ENCODE peak calls at places on chromosomes 11 and 22, in five cellular contexts. C is GM12878; I is colonic mucosa; L is CD8-positive, alpha-beta T cell; O is neural progenitor cell. Y is an unnamed sample.
A peak's percentile ranks its signal among the peaks of the same experiment; 100 is the strongest.

GRCh38 chr22:40472579-40472978 is 102.2 kb downstream of the SGSM3 start:
- DNase-seq in L (no peak), O (no peak), I (no peak), C (no peak), Y (no peak)

GRCh38 chr11:75301602-75302345 is 49.7 kb downstream of the ARRB1 start:
- DNase-seq in C (no peak), I (peak; percentile 69), O (no peak), L (no peak), Y (peak; percentile 91)

GRCh38 chr11:118338637-118339061 is 3.9 kb downstream of the CD3D start:
- DNase-seq in L (peak; percentile 91), O (no peak), C (no peak), I (peak; percentile 56), Y (no peak)

GRCh38 chr11:70064726-70065317 is 13.3 kb upstream of the ANO1 start:
- DNase-seq in L (no peak), I (peak; percentile 3), O (no peak), C (no peak), Y (no peak)

GRCh38 chr11:115665345-115665901 is 161.2 kb upstream of the CADM1 start:
- DNase-seq in L (no peak), I (no peak), O (peak; percentile 82), C (no peak), Y (no peak)

GRCh38 chr11:101126551-101127347 is 2.9 kb downstream of the PGR start:
- DNase-seq in I (no peak), C (no peak), O (peak; percentile 58), L (no peak), Y (no peak)

GRCh38 chr22:44648085-44648820 is 53.8 kb upstream of the PRR5 start:
- DNase-seq in I (no peak), C (no peak), L (no peak), O (no peak), Y (no peak)

GRCh38 chr11:104060004-104060403 is 23.6 kb downstream of the DDI1 start:
- DNase-seq in C (no peak), O (no peak), L (no peak), I (no peak), Y (no peak)

GRCh38 chr11:111426615-111427014 is 47.5 kb upstream of the POU2AF1 start:
- DNase-seq in L (no peak), O (no peak), I (peak; percentile 38), C (no peak), Y (no peak)

GRCh38 chr22:33018232-33018864 is 39.8 kb downstream of the SYN3 start:
- DNase-seq in I (peak; percentile 45), C (peak; percentile 8), O (peak; percentile 73), L (peak; percentile 9), Y (peak; percentile 79)

GRCh38 chr11:121801796-121802195 is 314.2 kb downstream of the BLID start:
- DNase-seq in I (no peak), C (no peak), L (no peak), O (no peak), Y (no peak)

GRCh38 chr22:39298194-39298987 is 21.0 kb downstream of the RPL3 start:
- DNase-seq in I (no peak), O (no peak), L (no peak), C (no peak), Y (no peak)

GRCh38 chr22:39299829-39300178 is 19.6 kb downstream of the RPL3 start:
- DNase-seq in L (no peak), O (no peak), C (peak; percentile 48), I (no peak), Y (no peak)

GRCh38 chr22:39296535-39296934 is 22.9 kb downstream of the RPL3 start:
- DNase-seq in I (no peak), O (no peak), C (no peak), L (no peak), Y (no peak)

GRCh38 chr22:39296981-39297489 is 22.4 kb downstream of the RPL3 start:
- DNase-seq in L (no peak), C (no peak), I (no peak), O (no peak), Y (no peak)

GRCh38 chr22:39297490-39298193 is 21.8 kb downstream of the RPL3 start:
- DNase-seq in O (no peak), C (no peak), L (no peak), I (no peak), Y (peak; percentile 75)
- H3K4me1 ChIP-seq in O (peaks cover 6% of the 10 kb centered on the region), C (peaks cover 21% of the 10 kb centered on the region), L (peaks cover 3% of the 10 kb centered on the region), I (no peaks in the 10 kb centered on the region), Y (peaks cover 7% of the 10 kb centered on the region)

GRCh38 chr11:57513446-57513795 is 2.1 kb downstream of the SLC43A1 start:
- DNase-seq in O (no peak), I (no peak), C (no peak), L (no peak), Y (peak; percentile 6)

GRCh38 chr11:57514538-57515331 is 767 bp downstream of the SLC43A1 start:
- DNase-seq in C (no peak), O (peak; percentile 50), L (peak; percentile 46), I (peak; percentile 83), Y (peak; percentile 83)

GRCh38 chr11:57513911-57514537 is 1.5 kb downstream of the SLC43A1 start:
- DNase-seq in L (peak; percentile 32), I (peak; percentile 58), C (no peak), O (peak; percentile 63), Y (peak; percentile 76)

GRCh38 chr11:57511741-57512430 is 3.6 kb downstream of the SLC43A1 start:
- DNase-seq in C (no peak), O (no peak), L (no peak), I (no peak), Y (no peak)

GRCh38 chr11:57512646-57513445 is 2.7 kb downstream of the SLC43A1 start:
- DNase-seq in O (no peak), L (no peak), I (no peak), C (no peak), Y (no peak)
- H3K4me3 ChIP-seq in O (no peak overlapping the region), L (no peak overlapping the region), I (no peak overlapping the region), C (peak overlapping the region; percentile 90), Y (peak overlapping the region; percentile 94)

DNA sequence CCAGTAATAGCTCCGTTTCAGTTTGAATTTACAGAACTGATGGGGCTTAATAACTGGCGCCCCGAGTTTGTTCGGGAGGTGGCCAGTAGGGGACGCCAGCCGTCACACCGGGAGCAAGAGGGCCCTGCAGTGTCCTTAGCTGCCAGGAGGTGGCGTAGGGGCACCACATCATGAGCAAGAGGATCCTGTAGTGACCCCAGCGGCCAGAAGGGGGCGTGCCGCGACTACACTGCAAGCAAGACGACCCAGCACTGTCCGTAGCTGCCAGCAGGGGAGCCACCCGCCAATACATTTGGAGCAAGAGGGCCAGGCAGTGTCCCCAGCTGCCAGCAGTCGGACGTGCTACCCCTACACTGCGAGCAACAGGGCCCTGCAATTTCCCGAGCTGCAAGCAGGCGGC is 663.7 kb upstream of the B3GAT1 start:
- DNase-seq in I (peak; percentile 53), L (peak; percentile 62), O (peak; percentile 52), C (no peak), Y (peak; percentile 55)
- H3K27ac ChIP-seq in I (no peak overlapping the region), L (no peak overlapping the region), O (no peak overlapping the region), C (no peak overlapping the region), Y (no peak overlapping the region)

GRCh38 chr11:2305862-2306823 is 4.3 kb downstream of the TSPAN32 start:
- DNase-seq in O (no peak), I (peak; percentile 71), L (peak; percentile 31), C (no peak), Y (no peak)
- H3K4me1 ChIP-seq in O (no peaks in the 10 kb centered on the region), I (peaks cover 3% of the 10 kb centered on the region), L (peaks cover 56% of the 10 kb centered on the region), C (no peaks in the 10 kb centered on the region), Y (peaks cover 19% of the 10 kb centered on the region)

GRCh38 chr11:47948137-47948536 is 32.2 kb upstream of the PTPRJ start:
- DNase-seq in I (no peak), O (no peak), L (no peak), C (no peak), Y (no peak)

GRCh38 chr11:47946682-47947575 is 33.4 kb upstream of the PTPRJ start:
- DNase-seq in C (no peak), L (no peak), O (no peak), I (peak; percentile 82), Y (peak; percentile 64)

GRCh38 chr11:47943721-47944554 is 36.4 kb upstream of the PTPRJ start:
- DNase-seq in O (peak; percentile 85), L (no peak), I (no peak), C (no peak), Y (no peak)

GRCh38 chr11:47941907-47942558 is 38.3 kb upstream of the PTPRJ start:
- DNase-seq in I (no peak), L (no peak), C (no peak), O (peak; percentile 29), Y (no peak)

GRCh38 chr11:47944555-47945128 is 35.7 kb upstream of the PTPRJ start:
- DNase-seq in O (no peak), C (no peak), L (no peak), I (no peak), Y (no peak)
- H3K4me3 ChIP-seq in O (peak overlapping the region; percentile 24), C (no peak overlapping the region), L (no peak overlapping the region), I (no peak overlapping the region), Y (no peak overlapping the region)

DNA sequence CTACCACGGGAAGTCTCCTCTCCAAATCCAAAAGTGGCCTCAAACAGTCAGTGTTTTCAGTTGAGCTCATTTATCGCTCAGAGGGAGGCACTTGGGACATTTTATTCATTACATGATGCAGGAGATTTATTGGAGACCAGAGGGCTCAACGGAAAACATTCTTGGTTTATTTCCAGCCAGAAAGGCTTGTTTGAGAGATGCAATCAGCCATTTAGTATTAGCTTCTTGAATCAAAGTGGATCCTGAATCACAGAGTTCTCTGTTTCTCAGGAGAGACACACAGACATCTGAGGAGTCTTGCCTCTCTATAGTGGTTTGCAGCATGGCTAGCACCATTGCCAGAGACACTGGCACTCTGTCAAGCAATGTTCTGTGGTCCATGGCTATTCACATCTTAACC is 31.5 kb downstream of the CD44 start:
- DNase-seq in I (no peak), L (no peak), C (no peak), O (no peak), Y (no peak)
- H3K27ac ChIP-seq in I (no peak overlapping the region), L (peak overlapping the region; percentile 96), C (no peak overlapping the region), O (no peak overlapping the region), Y (no peak overlapping the region)

GRCh38 chr22:22410121-22410520 is 98.4 kb downstream of the ZNF280B start:
- DNase-seq in L (no peak), C (no peak), O (no peak), I (no peak), Y (no peak)
- H3K4me1 ChIP-seq in L (no peaks in the 10 kb centered on the region), C (no peaks in the 10 kb centered on the region), O (no peaks in the 10 kb centered on the region), I (no peaks in the 10 kb centered on the region), Y (no peaks in the 10 kb centered on the region)

Y was measured in pancreas.